ENCODE peak calls at places on chromosomes 5 and 9, in seven cellular contexts. V is lung; G is GM23338; Q is stimulated activated naive CD8-positive, alpha-beta T cell treated with anti-CD3 and anti-CD28 coated beads, Interleukin-15, Interleukin-2, amounts not matched to agents 100 U/mL and 50 U/mL, for 24 hours; U is WTC11; Z is left cardiac atrium; O is SK-N-SH treated with all-trans-retinoic acid at 6 μM for 48 hours. J is an unnamed sample.

GRCh38 chr9:124110307-124110915 is 98.8 kb downstream of the LHX2 start:
- ATAC-seq in V (no peak), Q (no peak), U (peak), Z (peak), G (peak), O (peak), J (no peak)

GRCh38 chr9:9395539-9395938 is 1217.3 kb downstream of the PTPRD start:
- ATAC-seq in Z (no peak), O (no peak), Q (no peak), U (no peak), V (peak), G (no peak), J (no peak)

GRCh38 chr9:16602494-16602893 is 268.0 kb downstream of the BNC2 start:
- ATAC-seq in G (no peak), U (no peak), Q (no peak), Z (no peak), O (no peak), V (no peak), J (no peak)

GRCh38 chr9:70494221-70494620 is 79.8 kb upstream of the KLF9 start:
- ATAC-seq in Q (no peak), G (no peak), O (no peak), U (no peak), V (no peak), Z (peak), J (no peak)

GRCh38 chr9:99221266-99221622 is 498 bp downstream of the ALG2 start:
- ATAC-seq in G (no peak), V (no peak), Q (no peak), Z (no peak), O (no peak), U (no peak), J (no peak)

GRCh38 chr9:97419315-97419867 is 7.5 kb downstream of the TDRD7 start:
- ATAC-seq in U (peak), Q (peak), V (no peak), G (peak), Z (no peak), O (peak), J (no peak)

GRCh38 chr5:160083012-160083436 is 36.2 kb downstream of the PWWP2A start:
- ATAC-seq in O (peak), Z (no peak), U (no peak), G (no peak), V (no peak), Q (no peak), J (no peak)

GRCh38 chr5:159504857-159505304 is 174.6 kb upstream of the IL12B start:
- ATAC-seq in Q (no peak), O (peak), V (peak), Z (peak), G (no peak), U (peak), J (no peak)

GRCh38 chr5:142884029-142884428 is 113.9 kb downstream of the ARHGAP26 start:
- ATAC-seq in U (no peak), O (no peak), G (no peak), Z (peak), Q (no peak), V (no peak), J (no peak)

GRCh38 chr9:136779808-136780207 is 11.3 kb upstream of the TMEM141 start:
- ATAC-seq in Q (no peak), O (peak), V (no peak), U (no peak), Z (no peak), G (peak), J (no peak)